ENCODE peak calls at places on chromosomes 6 and 20, in four cellular contexts. X, N, K and P are unnamed samples.

GRCh38 chr6:158003910-158004695 is 22.4 kb downstream of the SYNJ2 start:
- DNase-seq in X (no peak), N (no peak), K (no peak), P (no peak)

GRCh38 chr20:7155282-7155681 is 387.8 kb downstream of the BMP2 start:
- DNase-seq in K (no peak), N (no peak), X (no peak), P (no peak)

GRCh38 chr20:20894280-20894679 is 181.8 kb upstream of the RALGAPA2 start:
- DNase-seq in N (no peak), X (no peak), K (no peak), P (no peak)

GRCh38 chr20:33832113-33832853 is 21.1 kb downstream of the CHMP4B start:
- DNase-seq in N (no peak), K (no peak), X (no peak), P (no peak)

GRCh38 chr20:54203281-54203680 is 4.6 kb upstream of the PFDN4 start:
- DNase-seq in N (no peak), K (no peak), X (no peak), P (no peak)

GRCh38 chr6:95578106-95578410 is 723 bp downstream of the MANEA start:
- DNase-seq in K (peak), N (no peak), X (no peak), P (no peak)

GRCh38 chr6:16477367-16478149 is 239.2 kb downstream of the GMPR start:
- DNase-seq in K (no peak), X (no peak), N (no peak), P (no peak)

GRCh38 chr6:93238632-93239031 is 180.7 kb downstream of the EPHA7 start:
- DNase-seq in X (no peak), N (no peak), K (no peak), P (no peak)

GRCh38 chr20:32501709-32502108 is 83.4 kb downstream of the NOL4L start:
- DNase-seq in K (no peak), X (no peak), N (no peak), P (no peak)

GRCh38 chr6:42316390-42316970 is 98.8 kb upstream of the MRPS10 start:
- DNase-seq in X (no peak), N (no peak), K (no peak), P (peak)

GRCh38 chr20:62837091-62837490 is 20.2 kb downstream of the COL9A3 start:
- DNase-seq in K (no peak), X (no peak), N (no peak), P (no peak)

GRCh38 chr6:14676084-14676483 is 558.5 kb downstream of the CD83 start:
- DNase-seq in K (no peak), X (no peak), N (no peak), P (no peak)

GRCh38 chr6:73180076-73180717 is 45.1 kb downstream of the KHDC1L start:
- DNase-seq in N (no peak), K (no peak), X (no peak), P (no peak)

GRCh38 chr6:123899745-123900144 is 96.1 kb downstream of the NKAIN2 start:
- DNase-seq in N (no peak), K (no peak), X (no peak), P (no peak)

GRCh38 chr6:53046274-53046673 is 18.9 kb upstream of the FBXO9 start:
- DNase-seq in N (no peak), K (no peak), X (no peak), P (no peak)

GRCh38 chr6:82875573-82876185 is 190.0 kb downstream of the UBE3D start:
- DNase-seq in N (peak), X (no peak), K (peak), P (no peak)

GRCh38 chr6:107673076-107673494 is 151.0 kb downstream of the SCML4 start:
- DNase-seq in K (no peak), X (no peak), N (no peak), P (no peak)

GRCh38 chr20:14612389-14612788 is 275.0 kb upstream of the FLRT3 start:
- DNase-seq in N (no peak), K (no peak), X (no peak), P (no peak)

GRCh38 chr6:38179794-38180430 is 360.4 kb downstream of the ZFAND3 start:
- DNase-seq in N (no peak), K (no peak), X (no peak), P (no peak)

GRCh38 chr6:98203170-98203806 is 631.1 kb upstream of the POU3F2 start:
- DNase-seq in X (no peak), K (no peak), N (no peak), P (no peak)

GRCh38 chr20:35021063-35021462 is 65.4 kb downstream of the MYH7B start:
- DNase-seq in K (no peak), X (no peak), N (no peak), P (no peak)

GRCh38 chr20:35017099-35017835 is 61.6 kb downstream of the MYH7B start:
- DNase-seq in K (no peak), X (no peak), N (no peak), P (no peak)

GRCh38 chr20:35021831-35022230 is 66.2 kb downstream of the MYH7B start:
- DNase-seq in N (no peak), K (no peak), X (no peak), P (no peak)

GRCh38 chr20:35018578-35019371 is 63.1 kb downstream of the MYH7B start:
- DNase-seq in K (no peak), N (no peak), X (no peak), P (no peak)

DNA sequence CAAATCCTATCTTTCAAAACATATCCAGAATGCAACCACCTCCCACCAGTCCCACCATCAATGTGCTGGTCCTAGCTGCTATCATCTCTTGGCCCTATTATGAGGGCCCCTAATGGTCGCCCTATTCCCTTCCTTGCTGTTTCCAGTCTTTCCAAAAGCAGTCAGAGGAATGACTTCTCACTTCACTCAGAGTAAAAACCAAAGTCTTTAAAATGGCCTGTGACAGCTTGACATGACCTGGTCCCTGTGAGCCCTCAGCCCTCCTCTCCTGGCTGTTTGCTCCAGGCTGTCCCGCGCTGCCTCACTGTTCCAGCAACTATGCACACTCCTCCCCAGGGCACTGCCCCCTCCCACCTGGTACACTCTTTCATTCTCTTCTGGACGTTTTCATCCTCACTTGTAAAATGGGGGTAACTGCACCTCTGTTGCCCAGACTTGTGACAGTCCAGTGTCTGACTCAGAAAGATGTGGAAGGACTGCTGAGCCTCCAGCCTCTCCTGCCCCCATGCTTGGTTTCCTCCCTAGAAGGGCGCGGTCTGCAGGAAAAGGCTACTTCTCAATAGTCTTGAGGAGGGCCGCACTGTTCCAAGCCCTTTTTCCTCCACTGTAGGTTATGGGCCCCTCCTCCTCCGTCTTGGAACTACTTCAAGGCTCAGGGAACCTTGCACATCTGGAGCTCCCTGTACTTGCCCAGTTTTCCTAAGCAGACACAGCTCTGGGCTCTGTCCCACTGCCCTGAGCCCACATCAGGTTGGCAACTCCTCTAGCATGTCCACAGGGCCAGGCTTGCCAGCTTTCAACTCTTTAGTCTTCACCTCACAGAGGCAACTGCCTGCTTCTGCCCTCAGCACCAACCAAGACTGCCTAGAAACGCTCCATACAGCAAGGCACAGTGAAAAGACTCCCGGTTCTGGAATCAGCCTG is 64.7 kb downstream of the MYH7B start:
- DNase-seq in K (no peak), N (no peak), X (no peak), P (no peak)
- TF ChIP-seq RCOR1 in K (no peak), N (no peak), X (no peak), P (no peak)

DNA sequence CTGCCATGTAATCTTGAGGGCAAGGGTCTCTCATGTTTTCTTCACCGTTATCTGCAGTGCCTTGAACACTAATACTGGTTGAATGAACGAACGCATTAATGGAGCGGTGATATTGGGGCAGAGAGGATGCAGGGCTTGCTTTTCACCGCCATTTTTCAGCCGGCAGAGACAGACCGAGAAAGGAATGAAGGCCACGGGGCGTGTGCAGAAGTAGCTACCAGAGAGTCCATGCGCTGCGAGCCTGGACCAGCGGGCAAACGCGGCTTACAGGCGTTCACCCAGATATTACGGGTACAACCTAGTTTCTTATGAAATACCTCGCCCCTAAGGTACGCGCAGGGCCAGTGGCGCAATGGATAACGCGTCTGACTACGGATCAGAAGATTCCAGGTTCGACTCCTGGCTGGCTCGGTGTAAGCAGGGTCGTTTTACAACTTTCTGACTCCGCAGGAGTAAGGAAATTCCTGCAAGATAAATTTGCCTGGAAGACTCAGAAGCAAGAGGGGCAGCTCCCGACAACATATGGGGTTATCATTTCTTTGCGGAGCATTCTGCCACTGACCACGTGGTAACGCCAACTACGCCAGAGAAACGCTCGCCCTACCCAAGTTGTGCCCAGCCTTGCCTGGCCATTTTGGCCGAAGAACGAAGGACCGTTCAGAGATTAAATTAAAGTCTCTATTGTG is 863 bp upstream of the HMGN4 start:
- DNase-seq in K (peak), X (peak), N (no peak), P (peak)
- TF ChIP-seq REST in K (peak), X (peak), N (no peak), P (no peak)

DNA sequence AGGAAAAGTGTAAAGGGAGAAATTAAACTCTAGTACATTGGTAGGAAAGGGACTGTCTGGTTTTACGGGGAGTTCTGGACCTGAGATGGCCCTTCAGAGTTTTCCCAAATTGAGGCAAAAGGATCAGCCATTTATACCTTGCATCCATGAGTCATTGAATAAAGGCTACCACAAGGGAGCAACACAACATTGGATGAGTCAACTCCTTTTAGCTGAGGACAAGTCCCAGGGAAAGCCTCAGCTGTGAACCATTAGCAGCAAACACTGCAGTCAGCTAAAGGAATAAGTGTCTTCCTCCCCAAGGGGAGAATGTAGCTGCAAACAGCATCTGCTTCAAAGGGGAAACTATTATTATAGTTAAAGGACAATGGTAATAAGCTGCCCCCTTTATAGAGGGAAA is 468.7 kb upstream of the ID4 start:
- DNase-seq in K (no peak), N (no peak), X (no peak), P (no peak)
- TF ChIP-seq RCOR1 in K (no peak), N (no peak), X (no peak), P (no peak)

DNA sequence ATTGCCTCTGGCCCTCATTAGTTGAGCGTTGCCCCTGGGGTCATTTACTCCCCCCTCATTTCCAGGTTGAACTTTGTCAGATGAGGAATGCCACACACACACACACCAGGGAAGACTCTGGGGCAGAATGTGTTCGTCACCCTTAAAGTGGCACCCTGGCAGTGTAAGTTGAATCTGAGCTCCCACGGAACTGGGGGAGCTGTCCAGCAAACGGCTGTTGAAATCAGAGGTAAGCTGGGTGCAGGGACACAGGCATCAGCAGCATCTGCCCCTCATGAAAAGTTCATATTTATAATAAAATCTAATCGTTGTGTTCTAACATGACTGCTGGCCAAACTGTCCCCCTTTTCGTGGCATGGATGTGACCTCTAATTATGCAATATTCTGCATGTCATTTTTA is 4.3 kb upstream of the MC3R start:
- DNase-seq in X (no peak), N (no peak), K (no peak), P (no peak)
- TF ChIP-seq REST in X (no peak), N (no peak), K (no peak), P (peak)